ENCODE peak calls at places on chromosomes 6 and 20, in seven cellular contexts. B is nephron progenitor cell, C is fibroblast of villous mesenchyme, I is HS-27A, Q is HFFc6, X is NAMALWA, R is mammary epithelial cell. J is an unnamed sample.
A peak's percentile ranks its signal among the peaks of the same experiment; 100 is the strongest.

GRCh38 chr20:53678990-53679596 is 85.5 kb upstream of the ZNF217 start:
- DNase-seq in B (no peak), C (peak; percentile 76), R (no peak), Q (no peak), I (no peak), X (peak; percentile 34), J (no peak)

GRCh38 chr6:36368921-36369880 is 18.3 kb downstream of the ETV7 start:
- DNase-seq in X (no peak), B (no peak), R (peak; percentile 82), I (no peak), Q (peak; percentile 91), C (peak; percentile 73), J (peak; percentile 91)

GRCh38 chr6:5004373-5005037 is 668 bp upstream of the RPP40 start:
- DNase-seq in C (no peak), I (no peak), B (no peak), R (peak; percentile 3), Q (no peak), X (no peak), J (no peak)

GRCh38 chr6:51398793-51399192 is 580.1 kb downstream of the TFAP2B start:
- DNase-seq in I (peak; percentile 12), B (no peak), C (no peak), Q (no peak), R (no peak), X (peak; percentile 20), J (no peak)

GRCh38 chr6:155985660-155986138 is 530.1 kb upstream of the NOX3 start:
- DNase-seq in C (no peak), I (no peak), R (no peak), Q (no peak), B (no peak), X (no peak), J (no peak)

GRCh38 chr6:135830452-135830851 is 21.0 kb upstream of the PDE7B start:
- DNase-seq in I (no peak), R (peak; percentile 46), B (no peak), Q (peak; percentile 6), C (peak; percentile 63), X (no peak), J (no peak)

GRCh38 chr6:13272131-13273046 is 55.9 kb downstream of the TBC1D7 start:
- DNase-seq in R (no peak), B (peak; percentile 21), C (no peak), Q (no peak), I (no peak), X (peak; percentile 79), J (no peak)

GRCh38 chr20:17678295-17678694 is 3.7 kb downstream of the RRBP1 start:
- DNase-seq in I (no peak), R (no peak), C (peak; percentile 44), Q (no peak), X (no peak), B (no peak), J (no peak)

GRCh38 chr6:56732517-56732916 is 89.8 kb upstream of the DST start:
- DNase-seq in X (no peak), R (no peak), B (no peak), I (no peak), Q (no peak), C (peak; percentile 61), J (no peak)

GRCh38 chr20:46307139-46307998 is 929 bp downstream of the CDH22 start:
- DNase-seq in X (peak; percentile 74), R (peak; percentile 25), Q (peak; percentile 8), C (peak; percentile 48), I (peak; percentile 14), B (peak; percentile 71), J (peak; percentile 79)

GRCh38 chr6:1915226-1915625 is 305.5 kb downstream of the FOXC1 start:
- DNase-seq in C (no peak), I (no peak), Q (no peak), R (no peak), X (no peak), B (no peak), J (no peak)

GRCh38 chr6:97440590-97441176 is 157.7 kb upstream of the MMS22L start:
- DNase-seq in X (peak; percentile 59), R (peak; percentile 17), Q (peak; percentile 24), C (peak; percentile 7), I (no peak), B (peak; percentile 41), J (peak; percentile 4)

GRCh38 chr6:41488392-41489129 is 57.6 kb upstream of the FOXP4 start:
- DNase-seq in I (peak; percentile 27), R (peak; percentile 43), B (peak; percentile 73), X (no peak), Q (peak; percentile 17), C (peak; percentile 77), J (no peak)

GRCh38 chr6:42101186-42101657 is 41.2 kb downstream of the C6orf132 start:
- DNase-seq in C (peak; percentile 68), I (no peak), R (peak; percentile 47), B (no peak), X (no peak), Q (no peak), J (peak; percentile 43)

GRCh38 chr6:88629838-88630462 is 333.5 kb downstream of the RNGTT start:
- DNase-seq in X (peak; percentile 78), I (no peak), Q (no peak), C (no peak), B (no peak), R (no peak), J (no peak)

GRCh38 chr6:6752129-6752528 is 163.6 kb downstream of the LY86 start:
- DNase-seq in X (no peak), B (peak; percentile 56), C (peak; percentile 26), I (no peak), Q (no peak), R (no peak), J (peak; percentile 46)

GRCh38 chr6:78829407-78829806 is 37.9 kb upstream of the IRAK1BP1 start:
- DNase-seq in R (no peak), C (no peak), Q (no peak), X (no peak), I (no peak), B (no peak), J (no peak)

GRCh38 chr6:146990821-146991798 is 213.1 kb upstream of the STXBP5 start:
- DNase-seq in C (peak; percentile 80), Q (peak; percentile 36), X (no peak), B (no peak), R (peak; percentile 44), I (no peak), J (peak; percentile 26)

GRCh38 chr6:81128671-81129070 is 623.8 kb downstream of the TENT5A start:
- DNase-seq in X (no peak), C (no peak), B (no peak), I (no peak), Q (no peak), R (no peak), J (no peak)

GRCh38 chr6:15299430-15300131 is 53.7 kb downstream of the JARID2 start:
- DNase-seq in I (peak; percentile 81), Q (peak; percentile 7), B (no peak), X (peak; percentile 78), R (no peak), C (peak; percentile 85), J (peak; percentile 58)

GRCh38 chr6:138229663-138230194 is 11.4 kb upstream of the PBOV1 start:
- DNase-seq in B (no peak), I (no peak), Q (no peak), R (no peak), X (no peak), C (no peak), J (no peak)

GRCh38 chr6:10300071-10300470 is 114.8 kb downstream of the TFAP2A start:
- DNase-seq in X (no peak), B (no peak), I (no peak), C (no peak), Q (no peak), R (peak; percentile 80), J (no peak)

GRCh38 chr6:140130074-140130473 is 755.6 kb upstream of the CITED2 start:
- DNase-seq in X (no peak), R (no peak), I (no peak), Q (no peak), B (no peak), C (no peak), J (no peak)

GRCh38 chr6:7146079-7146828 is 38.5 kb downstream of the RREB1 start:
- DNase-seq in R (peak; percentile 56), B (no peak), C (peak; percentile 55), X (peak; percentile 47), I (no peak), Q (peak; percentile 54), J (peak; percentile 54)

GRCh38 chr6:73134588-73134987 is 90.7 kb downstream of the KHDC1L start:
- DNase-seq in Q (peak; percentile 12), I (no peak), B (peak; percentile 53), C (peak; percentile 22), X (peak; percentile 55), R (no peak), J (peak; percentile 24)

GRCh38 chr6:109236140-109237081 is 141.1 kb downstream of the CEP57L1 start:
- DNase-seq in B (peak; percentile 11), X (peak; percentile 52), C (no peak), Q (no peak), R (no peak), I (no peak), J (no peak)

GRCh38 chr6:56475736-56476457 is 166.8 kb downstream of the DST start:
- DNase-seq in I (no peak), C (peak; percentile 38), X (no peak), R (no peak), Q (no peak), B (no peak), J (no peak)

GRCh38 chr6:157260735-157261134 is 62.6 kb downstream of the TMEM242 start:
- DNase-seq in X (no peak), B (no peak), R (peak; percentile 78), C (no peak), Q (no peak), I (no peak), J (no peak)

GRCh38 chr6:133040025-133040838 is 200.9 kb upstream of the EYA4 start:
- DNase-seq in C (peak; percentile 13), I (peak; percentile 3), Q (no peak), B (no peak), R (peak; percentile 6), X (peak; percentile 44), J (peak; percentile 1)

GRCh38 chr6:87918461-87918941 is 129.1 kb upstream of the SPACA1 start:
- DNase-seq in B (no peak), R (no peak), Q (no peak), I (no peak), C (no peak), X (peak; percentile 96), J (no peak)

GRCh38 chr6:15431762-15432495 is 186.1 kb downstream of the JARID2 start:
- DNase-seq in B (no peak), C (peak; percentile 85), Q (peak; percentile 32), X (no peak), I (no peak), R (no peak), J (no peak)

GRCh38 chr6:75199856-75200255 is 6.0 kb downstream of the COL12A1 start:
- DNase-seq in Q (no peak), B (no peak), I (no peak), X (no peak), C (no peak), R (no peak), J (peak; percentile 18)

GRCh38 chr6:123091091-123091895 is 95.3 kb downstream of the CLVS2 start:
- DNase-seq in C (peak; percentile 47), R (peak; percentile 92), B (no peak), X (no peak), Q (no peak), I (no peak), J (no peak)

GRCh38 chr6:5379647-5380242 is 118.4 kb downstream of the FARS2 start:
- DNase-seq in Q (peak; percentile 49), C (peak; percentile 52), I (no peak), R (no peak), X (peak; percentile 77), B (peak; percentile 11), J (peak; percentile 22)

GRCh38 chr6:106119526-106119925 is 33.4 kb downstream of the PRDM1 start:
- DNase-seq in C (no peak), R (peak; percentile 64), X (no peak), Q (no peak), I (no peak), B (no peak), J (no peak)

GRCh38 chr6:44969446-44970175 is 358.5 kb upstream of the RUNX2 start:
- DNase-seq in Q (no peak), C (no peak), I (no peak), B (no peak), R (no peak), X (no peak), J (no peak)

GRCh38 chr6:44452725-44453124 is 65.2 kb downstream of the CDC5L start:
- DNase-seq in R (peak; percentile 89), I (no peak), B (no peak), X (no peak), C (peak; percentile 45), Q (peak; percentile 81), J (no peak)

GRCh38 chr6:117465691-117466090 is 16.8 kb upstream of the DCBLD1 start:
- DNase-seq in X (no peak), B (no peak), R (no peak), Q (no peak), I (no peak), C (no peak), J (no peak)